ENCODE peak calls at places on chromosomes 3 and 15, in nine cellular contexts. Y is skeletal muscle cell; R is neural crest cell; E is dermis microvascular lymphatic vessel endothelial cell; V is keratinocyte; H is NCI-H1092; Q is M059J; W is naive thymus-derived CD4-positive, alpha-beta T cell; G is GM23248. X is an unnamed sample.

GRCh38 chr15:98547741-98548166 is 100.6 kb upstream of the IGF1R start:
- DNase-seq in Y (no peak), R (peak; percentile 13), E (peak; percentile 5), V (no peak), H (no peak), Q (no peak), W (no peak), G (peak; percentile 30), X (no peak)

GRCh38 chr3:130488288-130488687 is 28.7 kb upstream of the COL6A6 start:
- DNase-seq in Y (no peak), R (no peak), E (no peak), V (no peak), H (no peak), Q (no peak), W (no peak), G (peak; percentile 51), X (no peak)

GRCh38 chr3:183185696-183186095 is 23.2 kb upstream of the LAMP3 start:
- DNase-seq in Y (peak; percentile 70), R (no peak), E (peak; percentile 77), V (no peak), H (no peak), Q (peak; percentile 95), W (no peak), G (peak; percentile 85), X (no peak)

GRCh38 chr15:58348095-58348812 is 83.5 kb upstream of the LIPC start:
- DNase-seq in Y (no peak), R (no peak), E (no peak), V (no peak), H (peak; percentile 9), Q (no peak), W (no peak), G (no peak), X (peak; percentile 43)

GRCh38 chr3:65030847-65031463 is 343.2 kb upstream of the ADAMTS9 start:
- DNase-seq in Y (peak; percentile 67), R (no peak), E (peak; percentile 40), V (peak; percentile 40), H (no peak), Q (peak; percentile 89), W (no peak), G (peak; percentile 65), X (no peak)

GRCh38 chr3:133570139-133570936 is 3.1 kb upstream of the CDV3 start:
- DNase-seq in Y (peak; percentile 49), R (no peak), E (peak; percentile 87), V (no peak), H (no peak), Q (peak; percentile 96), W (no peak), G (peak; percentile 90), X (no peak)

GRCh38 chr15:88215249-88215648 is 41.3 kb downstream of the NTRK3 start:
- DNase-seq in Y (no peak), R (no peak), E (no peak), V (no peak), H (no peak), Q (no peak), W (no peak), G (no peak), X (no peak)

GRCh38 chr3:138696661-138697370 is 88.2 kb downstream of the FAIM start:
- DNase-seq in Y (no peak), R (no peak), E (no peak), V (no peak), H (no peak), Q (no peak), W (no peak), G (peak; percentile 34), X (no peak)

GRCh38 chr3:126015075-126015474 is 46.1 kb downstream of the ROPN1B start:
- DNase-seq in Y (no peak), R (no peak), E (no peak), V (no peak), H (no peak), Q (no peak), W (no peak), G (no peak), X (no peak)

GRCh38 chr15:49902791-49903481 is 216.1 kb downstream of the ATP8B4 start:
- DNase-seq in Y (peak; percentile 84), R (no peak), E (no peak), V (no peak), H (no peak), Q (peak; percentile 40), W (no peak), G (peak; percentile 82), X (no peak)

GRCh38 chr3:73576995-73577394 is 47.7 kb downstream of the PDZRN3 start:
- DNase-seq in Y (no peak), R (no peak), E (no peak), V (no peak), H (no peak), Q (peak; percentile 2), W (no peak), G (peak; percentile 78), X (no peak)

GRCh38 chr15:80890341-80890972 is 99.2 kb downstream of the MESD start:
- DNase-seq in Y (no peak), R (no peak), E (no peak), V (no peak), H (no peak), Q (no peak), W (no peak), G (peak; percentile 51), X (no peak)

GRCh38 chr3:14525685-14526631 is 14.2 kb downstream of the GRIP2 start:
- DNase-seq in Y (no peak), R (no peak), E (no peak), V (no peak), H (no peak), Q (peak; percentile 87), W (no peak), G (peak; percentile 69), X (no peak)

GRCh38 chr3:96852849-96853248 is 38.5 kb downstream of the EPHA6 start:
- DNase-seq in Y (no peak), R (no peak), E (no peak), V (no peak), H (no peak), Q (no peak), W (no peak), G (no peak), X (no peak)

GRCh38 chr3:190018460-190018859 is 102.2 kb downstream of the P3H2 start:
- DNase-seq in Y (no peak), R (no peak), E (no peak), V (no peak), H (no peak), Q (no peak), W (no peak), G (no peak), X (no peak)

GRCh38 chr15:70726753-70727152 is 36.6 kb downstream of the UACA start:
- DNase-seq in Y (no peak), R (no peak), E (no peak), V (no peak), H (no peak), Q (peak; percentile 53), W (no peak), G (peak; percentile 44), X (no peak)

GRCh38 chr15:81235781-81236507 is 39.3 kb downstream of the IL16 start:
- DNase-seq in Y (peak; percentile 97), R (no peak), E (no peak), V (no peak), H (no peak), Q (peak; percentile 95), W (no peak), G (peak; percentile 96), X (no peak)

GRCh38 chr3:116093374-116093773 is 351.9 kb downstream of the LSAMP start:
- DNase-seq in Y (no peak), R (no peak), E (no peak), V (no peak), H (no peak), Q (no peak), W (no peak), G (no peak), X (no peak)

GRCh38 chr3:62873672-62874397 is 1.4 kb downstream of the CADPS start:
- DNase-seq in Y (no peak), R (peak; percentile 47), E (no peak), V (no peak), H (peak; percentile 69), Q (no peak), W (no peak), G (peak; percentile 75), X (peak; percentile 51)

GRCh38 chr3:123448503-123449091 is at the start of gene ADCY5:
- DNase-seq in Y (no peak), R (peak; percentile 16), E (peak; percentile 11), V (no peak), H (no peak), Q (no peak), W (no peak), G (peak; percentile 48), X (no peak)

GRCh38 chr15:98684441-98684840 is 36.1 kb downstream of the IGF1R start:
- DNase-seq in Y (peak; percentile 64), R (no peak), E (no peak), V (no peak), H (no peak), Q (peak; percentile 49), W (no peak), G (peak; percentile 83), X (no peak)

GRCh38 chr3:54374214-54374855 is 252.0 kb downstream of the CACNA2D3 start:
- DNase-seq in Y (no peak), R (peak; percentile 3), E (no peak), V (no peak), H (peak; percentile 8), Q (no peak), W (no peak), G (peak; percentile 19), X (no peak)

GRCh38 chr15:67048281-67049279 is 16.8 kb upstream of the SMAD3 start:
- DNase-seq in Y (peak; percentile 79), R (no peak), E (peak; percentile 74), V (peak; percentile 76), H (no peak), Q (peak; percentile 96), W (no peak), G (peak; percentile 72), X (no peak)

GRCh38 chr3:115293321-115293720 is 146.2 kb upstream of the ZBTB20 start:
- DNase-seq in Y (no peak), R (no peak), E (no peak), V (no peak), H (no peak), Q (no peak), W (no peak), G (peak; percentile 17), X (no peak)

GRCh38 chr3:20575153-20575552 is 389.1 kb upstream of the SGO1 start:
- DNase-seq in Y (peak; percentile 42), R (no peak), E (no peak), V (no peak), H (no peak), Q (peak; percentile 46), W (no peak), G (peak; percentile 85), X (no peak)

GRCh38 chr3:154701055-154701454 is 271.1 kb upstream of the GPR149 start:
- DNase-seq in Y (no peak), R (no peak), E (no peak), V (no peak), H (no peak), Q (no peak), W (no peak), G (no peak), X (no peak)

GRCh38 chr15:60971719-60972118 is 257.4 kb downstream of the RORA start:
- DNase-seq in Y (no peak), R (no peak), E (no peak), V (no peak), H (no peak), Q (peak; percentile 17), W (no peak), G (no peak), X (no peak)

GRCh38 chr3:14544282-14545250 is 4.4 kb upstream of the GRIP2 start:
- DNase-seq in Y (no peak), R (no peak), E (no peak), V (no peak), H (no peak), Q (no peak), W (no peak), G (no peak), X (no peak)

GRCh38 chr3:54549607-54550006 is 378.3 kb downstream of the LRTM1 start:
- DNase-seq in Y (no peak), R (no peak), E (no peak), V (no peak), H (no peak), Q (no peak), W (no peak), G (no peak), X (no peak)

GRCh38 chr3:59499954-59500353 is 450.1 kb upstream of the CFAP20DC start:
- DNase-seq in Y (no peak), R (no peak), E (no peak), V (no peak), H (no peak), Q (no peak), W (no peak), G (no peak), X (no peak)

GRCh38 chr3:171804618-171805389 is 5.5 kb downstream of the PLD1 start:
- DNase-seq in Y (no peak), R (no peak), E (peak; percentile 88), V (no peak), H (no peak), Q (peak; percentile 75), W (no peak), G (peak; percentile 30), X (no peak)